ENCODE peak calls at places on chromosomes 6 and 20, in eight cellular contexts. One of them, this sample, is unnamed.

GRCh38 chr6:104843196-104843595 is 16.5 kb downstream of the HACE1 start:
- DNase-seq in hypothalamus: no peak
- DNase-seq in sciatic nerve: no peak
- DNase-seq in CD4-positive, CD25-positive, alpha-beta regulatory T cell: no peak
- DNase-seq in iris pigment epithelial cell: no peak
- DNase-seq in AG08395: no peak
- DNase-seq in MCF 10A: no peak
- DNase-seq in stimulated activated naive CD8-positive, alpha-beta T cell treated with anti-CD3 and anti-CD28 coated beads, Interleukin-15, amount 100 ng/mL, for 72 hours: no peak
- DNase-seq in this sample: no peak

GRCh38 chr6:52491203-52492069 is 71.3 kb downstream of the EFHC1 start:
- DNase-seq in hypothalamus: no peak
- DNase-seq in sciatic nerve: no peak
- DNase-seq in CD4-positive, CD25-positive, alpha-beta regulatory T cell: no peak
- DNase-seq in iris pigment epithelial cell: peak; percentile 54
- DNase-seq in AG08395: peak; percentile 55
- DNase-seq in MCF 10A: no peak
- DNase-seq in stimulated activated naive CD8-positive, alpha-beta T cell treated with anti-CD3 and anti-CD28 coated beads, Interleukin-15, amount 100 ng/mL, for 72 hours: no peak
- DNase-seq in this sample: no peak

GRCh38 chr6:3165631-3166534 is 8.5 kb upstream of the TUBB2A start:
- DNase-seq in hypothalamus: no peak
- DNase-seq in sciatic nerve: no peak
- DNase-seq in CD4-positive, CD25-positive, alpha-beta regulatory T cell: no peak
- DNase-seq in iris pigment epithelial cell: peak; percentile 77
- DNase-seq in AG08395: no peak
- DNase-seq in MCF 10A: peak; percentile 17
- DNase-seq in stimulated activated naive CD8-positive, alpha-beta T cell treated with anti-CD3 and anti-CD28 coated beads, Interleukin-15, amount 100 ng/mL, for 72 hours: no peak
- DNase-seq in this sample: no peak

GRCh38 chr20:63825331-63826118 is 5.5 kb downstream of the ZBTB46 start:
- DNase-seq in hypothalamus: no peak
- DNase-seq in sciatic nerve: no peak
- DNase-seq in CD4-positive, CD25-positive, alpha-beta regulatory T cell: no peak
- DNase-seq in iris pigment epithelial cell: no peak
- DNase-seq in AG08395: no peak
- DNase-seq in MCF 10A: no peak
- DNase-seq in stimulated activated naive CD8-positive, alpha-beta T cell treated with anti-CD3 and anti-CD28 coated beads, Interleukin-15, amount 100 ng/mL, for 72 hours: no peak
- DNase-seq in this sample: no peak

GRCh38 chr6:32973144-32973854 is 4.9 kb downstream of the BRD2 start:
- DNase-seq in hypothalamus: no peak
- DNase-seq in sciatic nerve: peak; percentile 71
- DNase-seq in CD4-positive, CD25-positive, alpha-beta regulatory T cell: peak; percentile 38
- DNase-seq in iris pigment epithelial cell: no peak
- DNase-seq in AG08395: no peak
- DNase-seq in MCF 10A: peak; percentile 60
- DNase-seq in stimulated activated naive CD8-positive, alpha-beta T cell treated with anti-CD3 and anti-CD28 coated beads, Interleukin-15, amount 100 ng/mL, for 72 hours: no peak
- DNase-seq in this sample: no peak

GRCh38 chr6:35427851-35428321 is 24.3 kb upstream of the FANCE start:
- DNase-seq in hypothalamus: no peak
- DNase-seq in sciatic nerve: no peak
- DNase-seq in CD4-positive, CD25-positive, alpha-beta regulatory T cell: no peak
- DNase-seq in iris pigment epithelial cell: peak; percentile 87
- DNase-seq in AG08395: peak; percentile 43
- DNase-seq in MCF 10A: peak; percentile 24
- DNase-seq in stimulated activated naive CD8-positive, alpha-beta T cell treated with anti-CD3 and anti-CD28 coated beads, Interleukin-15, amount 100 ng/mL, for 72 hours: no peak
- DNase-seq in this sample: no peak

GRCh38 chr20:32622585-32623468 is 37.7 kb upstream of the NOL4L start:
- DNase-seq in hypothalamus: no peak
- DNase-seq in sciatic nerve: no peak
- DNase-seq in CD4-positive, CD25-positive, alpha-beta regulatory T cell: no peak
- DNase-seq in iris pigment epithelial cell: no peak
- DNase-seq in AG08395: no peak
- DNase-seq in MCF 10A: no peak
- DNase-seq in stimulated activated naive CD8-positive, alpha-beta T cell treated with anti-CD3 and anti-CD28 coated beads, Interleukin-15, amount 100 ng/mL, for 72 hours: no peak
- DNase-seq in this sample: no peak

GRCh38 chr6:43541774-43542471 is 25.0 kb downstream of the POLR1C start:
- DNase-seq in hypothalamus: no peak
- DNase-seq in sciatic nerve: no peak
- DNase-seq in CD4-positive, CD25-positive, alpha-beta regulatory T cell: no peak
- DNase-seq in iris pigment epithelial cell: no peak
- DNase-seq in AG08395: no peak
- DNase-seq in MCF 10A: no peak
- DNase-seq in stimulated activated naive CD8-positive, alpha-beta T cell treated with anti-CD3 and anti-CD28 coated beads, Interleukin-15, amount 100 ng/mL, for 72 hours: no peak
- DNase-seq in this sample: no peak

GRCh38 chr6:15444881-15445280 is 199.0 kb downstream of the JARID2 start:
- DNase-seq in hypothalamus: no peak
- DNase-seq in sciatic nerve: no peak
- DNase-seq in CD4-positive, CD25-positive, alpha-beta regulatory T cell: peak; percentile 42
- DNase-seq in iris pigment epithelial cell: no peak
- DNase-seq in AG08395: no peak
- DNase-seq in MCF 10A: no peak
- DNase-seq in stimulated activated naive CD8-positive, alpha-beta T cell treated with anti-CD3 and anti-CD28 coated beads, Interleukin-15, amount 100 ng/mL, for 72 hours: no peak
- DNase-seq in this sample: peak; percentile 62

GRCh38 chr20:51985013-51985415 is 182.7 kb upstream of the SALL4 start:
- DNase-seq in hypothalamus: no peak
- DNase-seq in sciatic nerve: no peak
- DNase-seq in CD4-positive, CD25-positive, alpha-beta regulatory T cell: no peak
- DNase-seq in iris pigment epithelial cell: peak; percentile 97
- DNase-seq in AG08395: peak; percentile 95
- DNase-seq in MCF 10A: peak; percentile 93
- DNase-seq in stimulated activated naive CD8-positive, alpha-beta T cell treated with anti-CD3 and anti-CD28 coated beads, Interleukin-15, amount 100 ng/mL, for 72 hours: no peak
- DNase-seq in this sample: no peak

GRCh38 chr20:1800180-1800579 is 95.0 kb upstream of the SIRPA start:
- DNase-seq in hypothalamus: no peak
- DNase-seq in sciatic nerve: no peak
- DNase-seq in CD4-positive, CD25-positive, alpha-beta regulatory T cell: no peak
- DNase-seq in iris pigment epithelial cell: no peak
- DNase-seq in AG08395: no peak
- DNase-seq in MCF 10A: no peak
- DNase-seq in stimulated activated naive CD8-positive, alpha-beta T cell treated with anti-CD3 and anti-CD28 coated beads, Interleukin-15, amount 100 ng/mL, for 72 hours: no peak
- DNase-seq in this sample: no peak

GRCh38 chr6:116665464-116665863 is 3.1 kb downstream of the ZUP1 start:
- DNase-seq in hypothalamus: no peak
- DNase-seq in sciatic nerve: no peak
- DNase-seq in CD4-positive, CD25-positive, alpha-beta regulatory T cell: no peak
- DNase-seq in iris pigment epithelial cell: no peak
- DNase-seq in AG08395: no peak
- DNase-seq in MCF 10A: peak; percentile 4
- DNase-seq in stimulated activated naive CD8-positive, alpha-beta T cell treated with anti-CD3 and anti-CD28 coated beads, Interleukin-15, amount 100 ng/mL, for 72 hours: no peak
- DNase-seq in this sample: no peak

GRCh38 chr6:138654715-138655634 is 118.6 kb upstream of the CCDC28A start:
- DNase-seq in hypothalamus: no peak
- DNase-seq in sciatic nerve: no peak
- DNase-seq in CD4-positive, CD25-positive, alpha-beta regulatory T cell: peak; percentile 64
- DNase-seq in iris pigment epithelial cell: peak; percentile 70
- DNase-seq in AG08395: peak; percentile 40
- DNase-seq in MCF 10A: peak; percentile 79
- DNase-seq in stimulated activated naive CD8-positive, alpha-beta T cell treated with anti-CD3 and anti-CD28 coated beads, Interleukin-15, amount 100 ng/mL, for 72 hours: peak; percentile 17
- DNase-seq in this sample: no peak

GRCh38 chr20:58096880-58097813 is 131.3 kb downstream of the ANKRD60 start:
- DNase-seq in hypothalamus: no peak
- DNase-seq in sciatic nerve: no peak
- DNase-seq in CD4-positive, CD25-positive, alpha-beta regulatory T cell: no peak
- DNase-seq in iris pigment epithelial cell: no peak
- DNase-seq in AG08395: no peak
- DNase-seq in MCF 10A: no peak
- DNase-seq in stimulated activated naive CD8-positive, alpha-beta T cell treated with anti-CD3 and anti-CD28 coated beads, Interleukin-15, amount 100 ng/mL, for 72 hours: no peak
- DNase-seq in this sample: no peak

GRCh38 chr6:109947001-109947400 is 31.1 kb upstream of the GPR6 start:
- DNase-seq in hypothalamus: no peak
- DNase-seq in sciatic nerve: no peak
- DNase-seq in CD4-positive, CD25-positive, alpha-beta regulatory T cell: no peak
- DNase-seq in iris pigment epithelial cell: no peak
- DNase-seq in AG08395: no peak
- DNase-seq in MCF 10A: no peak
- DNase-seq in stimulated activated naive CD8-positive, alpha-beta T cell treated with anti-CD3 and anti-CD28 coated beads, Interleukin-15, amount 100 ng/mL, for 72 hours: no peak
- DNase-seq in this sample: no peak

GRCh38 chr20:16580127-16580526 is 6.9 kb upstream of the KIF16B start:
- DNase-seq in hypothalamus: no peak
- DNase-seq in sciatic nerve: no peak
- DNase-seq in CD4-positive, CD25-positive, alpha-beta regulatory T cell: no peak
- DNase-seq in iris pigment epithelial cell: peak; percentile 83
- DNase-seq in AG08395: peak; percentile 86
- DNase-seq in MCF 10A: peak; percentile 92
- DNase-seq in stimulated activated naive CD8-positive, alpha-beta T cell treated with anti-CD3 and anti-CD28 coated beads, Interleukin-15, amount 100 ng/mL, for 72 hours: no peak
- DNase-seq in this sample: peak; percentile 97

GRCh38 chr20:53938739-53939138 is 131.7 kb downstream of the BCAS1 start:
- DNase-seq in hypothalamus: no peak
- DNase-seq in sciatic nerve: no peak
- DNase-seq in CD4-positive, CD25-positive, alpha-beta regulatory T cell: no peak
- DNase-seq in iris pigment epithelial cell: no peak
- DNase-seq in AG08395: no peak
- DNase-seq in MCF 10A: no peak
- DNase-seq in stimulated activated naive CD8-positive, alpha-beta T cell treated with anti-CD3 and anti-CD28 coated beads, Interleukin-15, amount 100 ng/mL, for 72 hours: no peak
- DNase-seq in this sample: no peak

GRCh38 chr6:15329154-15329781 is 83.4 kb downstream of the JARID2 start:
- DNase-seq in hypothalamus: no peak
- DNase-seq in sciatic nerve: no peak
- DNase-seq in CD4-positive, CD25-positive, alpha-beta regulatory T cell: no peak
- DNase-seq in iris pigment epithelial cell: peak; percentile 78
- DNase-seq in AG08395: peak; percentile 95
- DNase-seq in MCF 10A: peak; percentile 77
- DNase-seq in stimulated activated naive CD8-positive, alpha-beta T cell treated with anti-CD3 and anti-CD28 coated beads, Interleukin-15, amount 100 ng/mL, for 72 hours: no peak
- DNase-seq in this sample: no peak

GRCh38 chr20:36214684-36215256 is 21.5 kb upstream of the AAR2 start:
- DNase-seq in hypothalamus: no peak
- DNase-seq in sciatic nerve: no peak
- DNase-seq in CD4-positive, CD25-positive, alpha-beta regulatory T cell: peak; percentile 18
- DNase-seq in iris pigment epithelial cell: peak; percentile 36
- DNase-seq in AG08395: peak; percentile 40
- DNase-seq in MCF 10A: peak; percentile 51
- DNase-seq in stimulated activated naive CD8-positive, alpha-beta T cell treated with anti-CD3 and anti-CD28 coated beads, Interleukin-15, amount 100 ng/mL, for 72 hours: no peak
- DNase-seq in this sample: peak; percentile 6

GRCh38 chr20:3174442-3175263 is 1.3 kb upstream of the LZTS3 start:
- DNase-seq in hypothalamus: no peak
- DNase-seq in sciatic nerve: no peak
- DNase-seq in CD4-positive, CD25-positive, alpha-beta regulatory T cell: no peak
- DNase-seq in iris pigment epithelial cell: peak; percentile 59
- DNase-seq in AG08395: no peak
- DNase-seq in MCF 10A: peak; percentile 22
- DNase-seq in stimulated activated naive CD8-positive, alpha-beta T cell treated with anti-CD3 and anti-CD28 coated beads, Interleukin-15, amount 100 ng/mL, for 72 hours: no peak
- DNase-seq in this sample: no peak

GRCh38 chr6:41687501-41688175 is 47.8 kb downstream of the TFEB start:
- DNase-seq in hypothalamus: no peak
- DNase-seq in sciatic nerve: no peak
- DNase-seq in CD4-positive, CD25-positive, alpha-beta regulatory T cell: no peak
- DNase-seq in iris pigment epithelial cell: no peak
- DNase-seq in AG08395: no peak
- DNase-seq in MCF 10A: no peak
- DNase-seq in stimulated activated naive CD8-positive, alpha-beta T cell treated with anti-CD3 and anti-CD28 coated beads, Interleukin-15, amount 100 ng/mL, for 72 hours: no peak
- DNase-seq in this sample: no peak

GRCh38 chr20:44020406-44021148 is 105.9 kb downstream of the TOX2 start:
- DNase-seq in hypothalamus: no peak
- DNase-seq in sciatic nerve: peak; percentile 23
- DNase-seq in CD4-positive, CD25-positive, alpha-beta regulatory T cell: no peak
- DNase-seq in iris pigment epithelial cell: no peak
- DNase-seq in AG08395: no peak
- DNase-seq in MCF 10A: no peak
- DNase-seq in stimulated activated naive CD8-positive, alpha-beta T cell treated with anti-CD3 and anti-CD28 coated beads, Interleukin-15, amount 100 ng/mL, for 72 hours: no peak
- DNase-seq in this sample: no peak

GRCh38 chr6:165245287-165245686 is 64.1 kb downstream of the C6orf118 start:
- DNase-seq in hypothalamus: no peak
- DNase-seq in sciatic nerve: no peak
- DNase-seq in CD4-positive, CD25-positive, alpha-beta regulatory T cell: no peak
- DNase-seq in iris pigment epithelial cell: peak; percentile 12
- DNase-seq in AG08395: peak; percentile 51
- DNase-seq in MCF 10A: peak; percentile 55
- DNase-seq in stimulated activated naive CD8-positive, alpha-beta T cell treated with anti-CD3 and anti-CD28 coated beads, Interleukin-15, amount 100 ng/mL, for 72 hours: no peak
- DNase-seq in this sample: no peak

GRCh38 chr6:26198626-26199056 is 111.4 kb downstream of the HFE start:
- DNase-seq in hypothalamus: no peak
- DNase-seq in sciatic nerve: no peak
- DNase-seq in CD4-positive, CD25-positive, alpha-beta regulatory T cell: no peak
- DNase-seq in iris pigment epithelial cell: no peak
- DNase-seq in AG08395: no peak
- DNase-seq in MCF 10A: peak; percentile 49
- DNase-seq in stimulated activated naive CD8-positive, alpha-beta T cell treated with anti-CD3 and anti-CD28 coated beads, Interleukin-15, amount 100 ng/mL, for 72 hours: no peak
- DNase-seq in this sample: no peak

GRCh38 chr20:60447703-60448102 is 489.5 kb downstream of the CDH26 start:
- DNase-seq in hypothalamus: no peak
- DNase-seq in sciatic nerve: no peak
- DNase-seq in CD4-positive, CD25-positive, alpha-beta regulatory T cell: no peak
- DNase-seq in iris pigment epithelial cell: no peak
- DNase-seq in AG08395: no peak
- DNase-seq in MCF 10A: no peak
- DNase-seq in stimulated activated naive CD8-positive, alpha-beta T cell treated with anti-CD3 and anti-CD28 coated beads, Interleukin-15, amount 100 ng/mL, for 72 hours: no peak
- DNase-seq in this sample: no peak

GRCh38 chr6:83193747-83194582 is 808 bp downstream of the RWDD2A start:
- DNase-seq in hypothalamus: peak; percentile 18
- DNase-seq in sciatic nerve: peak; percentile 68
- DNase-seq in CD4-positive, CD25-positive, alpha-beta regulatory T cell: peak; percentile 9
- DNase-seq in iris pigment epithelial cell: peak; percentile 11
- DNase-seq in AG08395: peak; percentile 53
- DNase-seq in MCF 10A: peak; percentile 32
- DNase-seq in stimulated activated naive CD8-positive, alpha-beta T cell treated with anti-CD3 and anti-CD28 coated beads, Interleukin-15, amount 100 ng/mL, for 72 hours: peak; percentile 12
- DNase-seq in this sample: no peak

GRCh38 chr20:3646067-3646440 is 17.1 kb downstream of the GFRA4 start:
- DNase-seq in hypothalamus: no peak
- DNase-seq in sciatic nerve: no peak
- DNase-seq in CD4-positive, CD25-positive, alpha-beta regulatory T cell: no peak
- DNase-seq in iris pigment epithelial cell: peak; percentile 26
- DNase-seq in AG08395: no peak
- DNase-seq in MCF 10A: no peak
- DNase-seq in stimulated activated naive CD8-positive, alpha-beta T cell treated with anti-CD3 and anti-CD28 coated beads, Interleukin-15, amount 100 ng/mL, for 72 hours: no peak
- DNase-seq in this sample: no peak

GRCh38 chr20:21901470-21902275 is 196.2 kb downstream of the PAX1 start:
- DNase-seq in hypothalamus: peak; percentile 11
- DNase-seq in sciatic nerve: peak; percentile 92
- DNase-seq in CD4-positive, CD25-positive, alpha-beta regulatory T cell: no peak
- DNase-seq in iris pigment epithelial cell: no peak
- DNase-seq in AG08395: peak; percentile 15
- DNase-seq in MCF 10A: no peak
- DNase-seq in stimulated activated naive CD8-positive, alpha-beta T cell treated with anti-CD3 and anti-CD28 coated beads, Interleukin-15, amount 100 ng/mL, for 72 hours: no peak
- DNase-seq in this sample: no peak

This sample was measured in NCI-H446.